ENCODE peak calls at places on chromosomes 4 and X, in seven cellular contexts. One of them, this sample, is unnamed. For H3K36me3, the result is how much of the 10 kb centered on the place peaks cover.

GRCh38 chr4:61583696-61584095 is 383.6 kb downstream of the ADGRL3 start:
- DNase-seq in effector memory CD4-positive, alpha-beta T cell: no peak
- DNase-seq in ovary: no peak
- DNase-seq in stomach: no peak
- DNase-seq in PC-3: peak
- DNase-seq in H1: no peak
- DNase-seq in mucosa of descending colon: no peak
- DNase-seq in this sample: no peak

GRCh38 chrX:71650333-71650969 is 16.9 kb upstream of the LOC101059915 start:
- DNase-seq in effector memory CD4-positive, alpha-beta T cell: no peak
- DNase-seq in ovary: no peak
- DNase-seq in stomach: no peak
- DNase-seq in PC-3: peak
- DNase-seq in H1: no peak
- DNase-seq in mucosa of descending colon: no peak
- DNase-seq in this sample: peak

GRCh38 chr4:156803056-156803455 is 168.5 kb downstream of the PDGFC start:
- DNase-seq in effector memory CD4-positive, alpha-beta T cell: no peak
- DNase-seq in ovary: no peak
- DNase-seq in stomach: no peak
- DNase-seq in PC-3: peak
- DNase-seq in H1: no peak
- DNase-seq in mucosa of descending colon: no peak
- DNase-seq in this sample: no peak

GRCh38 chrX:14729058-14729457 is 143.8 kb downstream of the FANCB start:
- DNase-seq in effector memory CD4-positive, alpha-beta T cell: no peak
- DNase-seq in ovary: no peak
- DNase-seq in stomach: no peak
- DNase-seq in PC-3: no peak
- DNase-seq in H1: no peak
- DNase-seq in mucosa of descending colon: no peak
- DNase-seq in this sample: no peak

GRCh38 chrX:25277574-25277973 is 261.8 kb upstream of the ARX start:
- DNase-seq in effector memory CD4-positive, alpha-beta T cell: no peak
- DNase-seq in ovary: no peak
- DNase-seq in stomach: no peak
- DNase-seq in PC-3: no peak
- DNase-seq in H1: no peak
- DNase-seq in mucosa of descending colon: no peak
- DNase-seq in this sample: no peak

GRCh38 chr4:172007889-172008288 is 194.7 kb downstream of the GALNTL6 start:
- DNase-seq in effector memory CD4-positive, alpha-beta T cell: no peak
- DNase-seq in ovary: no peak
- DNase-seq in stomach: no peak
- DNase-seq in PC-3: no peak
- DNase-seq in H1: no peak
- DNase-seq in mucosa of descending colon: no peak
- DNase-seq in this sample: no peak

GRCh38 chr4:184263910-184264732 is 46.4 kb upstream of the ENPP6 start:
- DNase-seq in effector memory CD4-positive, alpha-beta T cell: peak
- DNase-seq in ovary: peak
- DNase-seq in stomach: peak
- DNase-seq in PC-3: peak
- DNase-seq in H1: peak
- DNase-seq in mucosa of descending colon: peak
- DNase-seq in this sample: peak

GRCh38 chr4:173119818-173120217 is 48.8 kb upstream of the GALNT7 start:
- DNase-seq in effector memory CD4-positive, alpha-beta T cell: no peak
- DNase-seq in ovary: no peak
- DNase-seq in stomach: no peak
- DNase-seq in PC-3: peak
- DNase-seq in H1: no peak
- DNase-seq in mucosa of descending colon: no peak
- DNase-seq in this sample: peak

GRCh38 chr4:140726776-140727500 is 29.2 kb downstream of the TBC1D9 start:
- DNase-seq in effector memory CD4-positive, alpha-beta T cell: no peak
- DNase-seq in ovary: no peak
- DNase-seq in stomach: no peak
- DNase-seq in PC-3: peak
- DNase-seq in H1: no peak
- DNase-seq in mucosa of descending colon: no peak
- DNase-seq in this sample: peak

GRCh38 chr4:123848615-123849014 is 452.0 kb downstream of the SPRY1 start:
- DNase-seq in effector memory CD4-positive, alpha-beta T cell: no peak
- DNase-seq in ovary: no peak
- DNase-seq in stomach: no peak
- DNase-seq in PC-3: no peak
- DNase-seq in H1: no peak
- DNase-seq in mucosa of descending colon: no peak
- DNase-seq in this sample: no peak

GRCh38 chr4:143335979-143336827 is 473 bp upstream of the GAB1 start:
- DNase-seq in effector memory CD4-positive, alpha-beta T cell: no peak
- DNase-seq in ovary: peak
- DNase-seq in stomach: peak
- DNase-seq in PC-3: peak
- DNase-seq in H1: peak
- DNase-seq in mucosa of descending colon: peak
- DNase-seq in this sample: peak

GRCh38 chr4:60020389-60020788 is 1179.7 kb upstream of the ADGRL3 start:
- DNase-seq in effector memory CD4-positive, alpha-beta T cell: no peak
- DNase-seq in ovary: no peak
- DNase-seq in stomach: no peak
- DNase-seq in PC-3: no peak
- DNase-seq in H1: no peak
- DNase-seq in mucosa of descending colon: no peak
- DNase-seq in this sample: no peak

GRCh38 chr4:82423245-82424054 is 6.8 kb downstream of the HNRNPDL start:
- DNase-seq in effector memory CD4-positive, alpha-beta T cell: no peak
- DNase-seq in ovary: no peak
- DNase-seq in stomach: no peak
- DNase-seq in PC-3: peak
- DNase-seq in H1: no peak
- DNase-seq in mucosa of descending colon: no peak
- DNase-seq in this sample: no peak

GRCh38 chrX:82748901-82749505 is 759.1 kb upstream of the POU3F4 start:
- DNase-seq in effector memory CD4-positive, alpha-beta T cell: no peak
- DNase-seq in ovary: no peak
- DNase-seq in stomach: no peak
- DNase-seq in PC-3: peak
- DNase-seq in H1: no peak
- DNase-seq in mucosa of descending colon: no peak
- DNase-seq in this sample: no peak

GRCh38 chr4:73704314-73705055 is 35.9 kb upstream of the CXCL8 start:
- DNase-seq in effector memory CD4-positive, alpha-beta T cell: no peak
- DNase-seq in ovary: peak
- DNase-seq in stomach: peak
- DNase-seq in PC-3: peak
- DNase-seq in H1: no peak
- DNase-seq in mucosa of descending colon: no peak
- DNase-seq in this sample: peak

GRCh38 chr4:118280501-118281218 is 72.1 kb downstream of the PRSS12 start:
- DNase-seq in effector memory CD4-positive, alpha-beta T cell: peak
- DNase-seq in ovary: no peak
- DNase-seq in stomach: peak
- DNase-seq in PC-3: peak
- DNase-seq in H1: no peak
- DNase-seq in mucosa of descending colon: no peak
- DNase-seq in this sample: peak

GRCh38 chr4:99136329-99136728 is 7.8 kb downstream of the ADH4 start:
- DNase-seq in effector memory CD4-positive, alpha-beta T cell: no peak
- DNase-seq in ovary: no peak
- DNase-seq in stomach: no peak
- DNase-seq in PC-3: no peak
- DNase-seq in H1: no peak
- DNase-seq in mucosa of descending colon: no peak
- DNase-seq in this sample: no peak

GRCh38 chr4:180058731-180059215 is 2184.4 kb upstream of the TENM3 start:
- DNase-seq in effector memory CD4-positive, alpha-beta T cell: no peak
- DNase-seq in ovary: peak
- DNase-seq in stomach: no peak
- DNase-seq in PC-3: peak
- DNase-seq in H1: no peak
- DNase-seq in mucosa of descending colon: peak
- DNase-seq in this sample: peak

GRCh38 chr4:184831153-184831552 is 5.4 kb upstream of the ACSL1 start:
- DNase-seq in effector memory CD4-positive, alpha-beta T cell: no peak
- DNase-seq in ovary: no peak
- DNase-seq in stomach: no peak
- DNase-seq in PC-3: peak
- DNase-seq in H1: no peak
- DNase-seq in mucosa of descending colon: no peak
- DNase-seq in this sample: no peak

GRCh38 chr4:99336553-99336952 is 15.4 kb upstream of the ADH1B start:
- DNase-seq in effector memory CD4-positive, alpha-beta T cell: no peak
- DNase-seq in ovary: no peak
- DNase-seq in stomach: no peak
- DNase-seq in PC-3: no peak
- DNase-seq in H1: no peak
- DNase-seq in mucosa of descending colon: no peak
- DNase-seq in this sample: no peak

GRCh38 chrX:150032742-150033141 is 94.5 kb upstream of the EOLA2 start:
- DNase-seq in effector memory CD4-positive, alpha-beta T cell: no peak
- DNase-seq in ovary: no peak
- DNase-seq in stomach: no peak
- DNase-seq in PC-3: peak
- DNase-seq in H1: no peak
- DNase-seq in mucosa of descending colon: no peak
- DNase-seq in this sample: peak

DNA sequence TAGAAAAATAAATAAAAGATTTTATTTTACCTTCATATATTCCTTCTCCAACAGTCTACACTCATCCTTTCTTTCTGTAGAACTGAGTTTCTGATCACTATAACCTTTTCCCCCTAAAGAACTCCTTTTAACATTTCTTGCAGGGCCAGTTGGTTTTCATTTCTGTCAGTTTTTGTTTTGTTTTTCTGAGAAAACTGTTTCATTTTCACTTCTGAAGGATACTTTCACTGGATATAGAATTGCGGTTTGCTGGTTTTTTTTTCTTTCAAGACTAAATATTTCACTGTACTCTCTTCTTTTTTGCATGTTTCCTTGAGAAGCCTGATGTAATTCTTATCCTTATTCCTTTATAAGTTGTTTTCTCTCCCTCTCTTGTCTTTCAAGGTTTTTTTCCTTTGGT is 90.4 kb upstream of the EOLA2 start:
- DNase-seq in effector memory CD4-positive, alpha-beta T cell: no peak
- DNase-seq in ovary: no peak
- DNase-seq in stomach: no peak
- DNase-seq in PC-3: no peak
- DNase-seq in H1: no peak
- DNase-seq in mucosa of descending colon: no peak
- DNase-seq in this sample: no peak
- H3K4me3 ChIP-seq in effector memory CD4-positive, alpha-beta T cell: no peak
- H3K4me3 ChIP-seq in ovary: no peak
- H3K4me3 ChIP-seq in stomach: no peak
- H3K4me3 ChIP-seq in PC-3: no peak
- H3K4me3 ChIP-seq in H1: no peak
- H3K4me3 ChIP-seq in mucosa of descending colon: no peak
- H3K4me3 ChIP-seq in this sample: no peak

GRCh38 chr4:141995051-141995450 is 358.7 kb downstream of the IL15 start:
- DNase-seq in effector memory CD4-positive, alpha-beta T cell: no peak
- DNase-seq in ovary: no peak
- DNase-seq in stomach: no peak
- DNase-seq in PC-3: no peak
- DNase-seq in H1: no peak
- DNase-seq in mucosa of descending colon: no peak
- DNase-seq in this sample: no peak
- H3K36me3 ChIP-seq in effector memory CD4-positive, alpha-beta T cell: under half
- H3K36me3 ChIP-seq in ovary: under half
- H3K36me3 ChIP-seq in stomach: under half
- H3K36me3 ChIP-seq in PC-3: under half
- H3K36me3 ChIP-seq in H1: under half
- H3K36me3 ChIP-seq in mucosa of descending colon: under half
- H3K36me3 ChIP-seq in this sample: under half

DNA sequence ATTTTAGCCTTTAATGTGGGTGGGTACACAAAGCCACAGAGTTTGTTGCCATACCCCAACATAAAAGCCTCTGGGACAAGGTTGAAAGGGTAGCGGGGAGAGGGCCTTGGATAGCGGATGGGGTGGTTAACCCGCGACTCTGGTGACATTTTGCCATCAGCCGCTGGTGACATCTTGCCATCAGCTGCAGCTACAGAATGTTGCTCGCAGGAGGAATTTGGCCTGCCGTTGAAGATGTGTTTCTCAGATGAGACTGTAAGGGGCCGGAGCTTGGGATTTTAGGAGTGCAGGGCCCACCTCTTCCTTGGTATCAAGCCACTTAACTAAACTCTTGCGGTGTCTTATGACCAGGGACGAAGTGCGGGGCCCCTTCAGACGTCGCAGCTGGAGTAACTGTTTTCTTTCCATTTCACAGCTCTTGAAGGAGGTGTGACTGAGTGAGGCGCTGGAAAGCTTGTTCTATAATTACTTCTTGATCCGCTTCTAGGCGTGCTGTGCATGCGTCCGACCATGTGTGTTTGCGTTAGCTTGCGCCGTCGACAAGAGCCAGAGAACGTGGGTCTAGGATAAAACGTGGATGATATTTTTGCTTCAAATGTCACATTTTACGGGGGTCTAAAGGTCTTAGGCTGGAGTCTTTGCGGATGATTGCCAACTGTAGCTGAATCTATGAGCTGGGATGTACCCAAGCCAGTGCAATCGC is 795 bp upstream of the RASL11B start:
- DNase-seq in effector memory CD4-positive, alpha-beta T cell: no peak
- DNase-seq in ovary: no peak
- DNase-seq in stomach: no peak
- DNase-seq in PC-3: no peak
- DNase-seq in H1: no peak
- DNase-seq in mucosa of descending colon: no peak
- DNase-seq in this sample: no peak
- H3K4me3 ChIP-seq in effector memory CD4-positive, alpha-beta T cell: peak
- H3K4me3 ChIP-seq in ovary: peak
- H3K4me3 ChIP-seq in stomach: peak
- H3K4me3 ChIP-seq in PC-3: peak
- H3K4me3 ChIP-seq in H1: peak
- H3K4me3 ChIP-seq in mucosa of descending colon: no peak
- H3K4me3 ChIP-seq in this sample: no peak

GRCh38 chr4:2700031-2700430 is 56.1 kb downstream of the TNIP2 start:
- DNase-seq in effector memory CD4-positive, alpha-beta T cell: no peak
- DNase-seq in ovary: no peak
- DNase-seq in stomach: no peak
- DNase-seq in PC-3: no peak
- DNase-seq in H1: no peak
- DNase-seq in mucosa of descending colon: no peak
- DNase-seq in this sample: no peak

GRCh38 chr4:2699534-2699933 is 56.6 kb downstream of the TNIP2 start:
- DNase-seq in effector memory CD4-positive, alpha-beta T cell: no peak
- DNase-seq in ovary: no peak
- DNase-seq in stomach: no peak
- DNase-seq in PC-3: no peak
- DNase-seq in H1: no peak
- DNase-seq in mucosa of descending colon: no peak
- DNase-seq in this sample: no peak

GRCh38 chr4:2697995-2698414 is 58.1 kb downstream of the TNIP2 start:
- DNase-seq in effector memory CD4-positive, alpha-beta T cell: no peak
- DNase-seq in ovary: no peak
- DNase-seq in stomach: peak
- DNase-seq in PC-3: no peak
- DNase-seq in H1: no peak
- DNase-seq in mucosa of descending colon: no peak
- DNase-seq in this sample: no peak

GRCh38 chr4:2698504-2698903 is 57.6 kb downstream of the TNIP2 start:
- DNase-seq in effector memory CD4-positive, alpha-beta T cell: no peak
- DNase-seq in ovary: no peak
- DNase-seq in stomach: no peak
- DNase-seq in PC-3: no peak
- DNase-seq in H1: no peak
- DNase-seq in mucosa of descending colon: no peak
- DNase-seq in this sample: no peak

GRCh38 chr4:2698951-2699505 is 57.1 kb downstream of the TNIP2 start:
- DNase-seq in effector memory CD4-positive, alpha-beta T cell: no peak
- DNase-seq in ovary: no peak
- DNase-seq in stomach: peak
- DNase-seq in PC-3: no peak
- DNase-seq in H1: no peak
- DNase-seq in mucosa of descending colon: no peak
- DNase-seq in this sample: no peak
- H3K36me3 ChIP-seq in effector memory CD4-positive, alpha-beta T cell: half or more
- H3K36me3 ChIP-seq in ovary: under half
- H3K36me3 ChIP-seq in stomach: half or more
- H3K36me3 ChIP-seq in PC-3: under half
- H3K36me3 ChIP-seq in H1: under half
- H3K36me3 ChIP-seq in mucosa of descending colon: under half
- H3K36me3 ChIP-seq in this sample: under half